ENCODE peak calls at places on chromosomes 5 and 9, in six cellular contexts. S is dorsolateral prefrontal cortex, D is epithelial cell of proximal tubule, H is PC-3, X is gastrocnemius medialis, P is lung. K is an unnamed sample.

GRCh38 chr5:174383196-174384178 is 338.0 kb downstream of the NSG2 start:
- DNase-seq in S (no peak), D (no peak), H (no peak), X (no peak), P (no peak), K (no peak)

GRCh38 chr9:118170032-118170955 is 466.1 kb downstream of the TLR4 start:
- DNase-seq in S (peak), D (peak), H (peak), X (no peak), P (no peak), K (no peak)

GRCh38 chr5:154194348-154195329 is 4.1 kb downstream of the GALNT10 start:
- DNase-seq in S (no peak), D (no peak), H (peak), X (no peak), P (no peak), K (no peak)

GRCh38 chr9:89175739-89176360 is 2.8 kb downstream of the SHC3 start:
- DNase-seq in S (no peak), D (no peak), H (no peak), X (no peak), P (no peak), K (no peak)

GRCh38 chr9:103802068-103802467 is 292.0 kb upstream of the SMC2 start:
- DNase-seq in S (no peak), D (no peak), H (no peak), X (no peak), P (no peak), K (no peak)

GRCh38 chr5:111252799-111253564 is 28.8 kb downstream of the CAMK4 start:
- DNase-seq in S (no peak), D (no peak), H (no peak), X (no peak), P (no peak), K (no peak)

GRCh38 chr9:83034026-83034425 is 28.9 kb downstream of the RASEF start:
- DNase-seq in S (no peak), D (no peak), H (no peak), X (no peak), P (no peak), K (no peak)

GRCh38 chr5:69491027-69491426 is 1.6 kb upstream of the OCLN start:
- DNase-seq in S (no peak), D (no peak), H (no peak), X (no peak), P (no peak), K (no peak)

GRCh38 chr9:89850633-89851325 is 246.0 kb downstream of the GADD45G start:
- DNase-seq in S (peak), D (no peak), H (peak), X (peak), P (peak), K (no peak)

GRCh38 chr5:151569132-151570046 is 21.7 kb downstream of the FAT2 start:
- DNase-seq in S (no peak), D (peak), H (no peak), X (no peak), P (no peak), K (no peak)

GRCh38 chr5:151568036-151568435 is 23.1 kb downstream of the FAT2 start:
- DNase-seq in S (no peak), D (no peak), H (no peak), X (no peak), P (no peak), K (no peak)

GRCh38 chr5:151570512-151571269 is 20.4 kb downstream of the FAT2 start:
- DNase-seq in S (no peak), D (no peak), H (peak), X (no peak), P (no peak), K (no peak)

GRCh38 chr5:151571270-151572173 is 19.6 kb downstream of the FAT2 start:
- DNase-seq in S (no peak), D (no peak), H (no peak), X (no peak), P (no peak), K (no peak)

GRCh38 chr5:151570058-151570457 is 21.1 kb downstream of the FAT2 start:
- DNase-seq in S (no peak), D (no peak), H (peak), X (no peak), P (no peak), K (no peak)
- H3K4me3 ChIP-seq in S (no peak), D (no peak), H (peak), X (no peak), P (no peak), K (no peak)

GRCh38 chr9:25830381-25830780 is 152.1 kb upstream of the TUSC1 start:
- DNase-seq in S (no peak), D (no peak), H (no peak), X (no peak), P (no peak), K (no peak)
- H3K4me3 ChIP-seq in S (no peak), D (no peak), H (no peak), X (no peak), P (no peak), K (no peak)

DNA sequence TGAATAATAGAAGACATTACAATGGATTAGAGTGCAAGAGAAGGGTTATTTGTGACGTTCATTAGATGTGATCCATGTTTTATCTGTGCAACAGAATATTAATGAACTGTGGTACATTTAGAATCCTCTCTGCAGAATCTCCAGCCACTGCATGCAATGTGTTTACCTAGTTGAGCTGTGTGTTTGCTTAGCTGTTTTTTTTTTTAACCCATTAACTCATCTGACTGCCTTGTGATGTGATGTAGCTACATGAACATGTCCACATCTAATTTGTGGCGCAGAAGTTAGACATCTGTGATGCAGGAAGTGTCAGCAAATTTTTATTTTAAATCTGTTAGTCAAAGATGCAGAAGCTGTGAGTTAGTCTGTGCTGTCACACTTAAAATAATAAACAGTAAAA is 236.9 kb downstream of the CD180 start:
- DNase-seq in S (no peak), D (no peak), H (peak), X (no peak), P (no peak), K (no peak)
- H3K4me3 ChIP-seq in S (peak), D (no peak), H (peak), X (no peak), P (no peak), K (no peak)

GRCh38 chr9:3179716-3180115 is 335.8 kb upstream of the PUM3 start:
- DNase-seq in S (no peak), D (no peak), H (no peak), X (no peak), P (no peak), K (no peak)
- H3K4me3 ChIP-seq in S (no peak), D (no peak), H (no peak), X (no peak), P (no peak), K (no peak)

DNA sequence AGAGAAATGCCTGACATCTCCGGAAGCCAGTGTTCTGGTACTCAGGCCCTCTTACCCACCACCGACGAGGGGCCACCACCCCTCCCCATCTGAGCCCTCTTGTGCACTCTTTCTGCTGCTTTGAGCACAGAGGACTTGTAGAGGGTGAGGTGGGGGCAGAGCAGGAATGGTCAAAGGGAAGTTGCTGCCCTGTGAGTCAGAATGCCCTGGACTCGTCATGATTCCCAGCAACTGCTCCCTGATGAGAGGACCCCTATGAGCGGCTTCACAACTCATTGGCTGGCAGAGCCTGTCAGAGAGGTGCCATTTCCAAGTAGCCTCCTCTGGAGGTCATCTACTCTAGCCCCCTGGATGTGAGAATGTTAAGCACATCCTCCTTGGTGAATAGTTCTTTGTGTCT is 845 bp downstream of the ECSCR start:
- DNase-seq in S (no peak), D (no peak), H (peak), X (no peak), P (no peak), K (no peak)
- H3K4me3 ChIP-seq in S (no peak), D (no peak), H (no peak), X (peak), P (peak), K (no peak)

DNA sequence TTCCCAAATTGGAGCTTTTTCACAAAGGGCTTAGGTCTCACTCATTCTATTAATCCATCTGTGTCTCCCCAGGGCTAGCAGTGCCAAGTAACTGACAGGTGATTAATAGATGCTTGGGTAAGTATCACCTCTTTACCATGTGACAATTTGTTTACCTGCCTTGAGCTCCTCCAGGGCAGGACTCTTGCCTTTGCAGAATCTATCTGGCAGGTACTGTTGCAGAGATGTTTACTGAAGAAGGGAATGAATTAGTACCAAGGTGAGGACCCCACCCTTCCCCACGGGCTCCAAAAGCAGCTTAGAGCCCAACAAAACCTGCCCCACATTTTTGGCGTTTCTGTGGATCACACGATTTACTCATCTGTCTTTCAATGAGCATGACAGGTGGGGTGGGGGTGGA is 698 bp upstream of the TGFBI start:
- DNase-seq in S (no peak), D (no peak), H (no peak), X (no peak), P (no peak), K (no peak)
- H3K4me3 ChIP-seq in S (no peak), D (no peak), H (no peak), X (no peak), P (no peak), K (no peak)